ENCODE peak calls at places on chromosomes 2 and 18, in six cellular contexts. I is PC-3, W is mammary epithelial cell, B is hepatocyte, Z is HepG2, C is MM.1S. P is an unnamed sample. For H3K4me1, the result is how much of the 10 kb centered on the place peaks cover.

GRCh38 chr18:67525328-67526110 is 9.0 kb upstream of the DSEL start:
- DNase-seq in I (peak), W (peak), B (peak), Z (peak), C (no peak), P (peak)

GRCh38 chr2:88669371-88670214 is 21.9 kb upstream of the RPIA start:
- DNase-seq in I (peak), W (peak), B (peak), Z (peak), C (peak), P (peak)

GRCh38 chr2:24530796-24531195 is 39.7 kb downstream of the NCOA1 start:
- DNase-seq in I (no peak), W (no peak), B (no peak), Z (no peak), C (no peak), P (no peak)

GRCh38 chr2:228699888-228700287 is 518.4 kb upstream of the SPHKAP start:
- DNase-seq in I (peak), W (no peak), B (no peak), Z (no peak), C (no peak), P (no peak)

GRCh38 chr2:50538137-50538536 is 493.8 kb downstream of the NRXN1 start:
- DNase-seq in I (no peak), W (no peak), B (no peak), Z (no peak), C (no peak), P (no peak)

GRCh38 chr2:178230396-178230795 is 36.1 kb downstream of the OSBPL6 start:
- DNase-seq in I (no peak), W (peak), B (no peak), Z (no peak), C (no peak), P (no peak)

GRCh38 chr2:36452279-36452678 is 96.7 kb downstream of the CRIM1 start:
- DNase-seq in I (peak), W (no peak), B (no peak), Z (no peak), C (no peak), P (no peak)

GRCh38 chr2:205700331-205701132 is 18.2 kb downstream of the NRP2 start:
- DNase-seq in I (peak), W (peak), B (peak), Z (peak), C (no peak), P (no peak)

GRCh38 chr18:27763936-27764335 is 413.0 kb downstream of the CDH2 start:
- DNase-seq in I (no peak), W (no peak), B (no peak), Z (no peak), C (no peak), P (no peak)

GRCh38 chr2:85326406-85326945 is 1.3 kb downstream of the TGOLN2 start:
- DNase-seq in I (peak), W (peak), B (no peak), Z (peak), C (peak), P (peak)

GRCh38 chr2:134052173-134052572 is 201.7 kb upstream of the MGAT5 start:
- DNase-seq in I (no peak), W (no peak), B (no peak), Z (no peak), C (no peak), P (no peak)

GRCh38 chr18:66377291-66377690 is 226.6 kb downstream of the CDH19 start:
- DNase-seq in I (no peak), W (no peak), B (no peak), Z (no peak), C (no peak), P (no peak)

GRCh38 chr2:162126145-162126926 is 25.7 kb downstream of the GCG start:
- DNase-seq in I (no peak), W (no peak), B (no peak), Z (no peak), C (peak), P (no peak)

GRCh38 chr2:64825831-64826496 is 163.2 kb upstream of the SLC1A4 start:
- DNase-seq in I (peak), W (no peak), B (no peak), Z (no peak), C (no peak), P (no peak)

GRCh38 chr18:50444539-50444938 is 69.7 kb downstream of the SKA1 start:
- DNase-seq in I (no peak), W (no peak), B (no peak), Z (no peak), C (no peak), P (no peak)

GRCh38 chr2:100173907-100174525 is 31.6 kb upstream of the AFF3 start:
- DNase-seq in I (no peak), W (no peak), B (no peak), Z (no peak), C (no peak), P (no peak)

GRCh38 chr18:43572165-43572564 is 294.9 kb upstream of the SYT4 start:
- DNase-seq in I (no peak), W (no peak), B (no peak), Z (no peak), C (peak), P (no peak)

GRCh38 chr2:205733648-205734047 is 51.3 kb downstream of the NRP2 start:
- DNase-seq in I (no peak), W (no peak), B (no peak), Z (no peak), C (no peak), P (peak)

GRCh38 chr18:27005589-27005988 is 140.1 kb upstream of the AQP4 start:
- DNase-seq in I (peak), W (no peak), B (peak), Z (peak), C (peak), P (peak)

GRCh38 chr2:202032841-202033316 is 776 bp upstream of the FZD7 start:
- DNase-seq in I (peak), W (peak), B (peak), Z (no peak), C (peak), P (peak)

GRCh38 chr2:143615617-143616016 is 486.4 kb downstream of the ARHGAP15 start:
- DNase-seq in I (no peak), W (no peak), B (no peak), Z (no peak), C (no peak), P (no peak)

GRCh38 chr18:13627639-13628038 is 98.7 kb downstream of the FAM210A start:
- DNase-seq in I (no peak), W (no peak), B (no peak), Z (no peak), C (no peak), P (no peak)

GRCh38 chr2:18062892-18063291 is 184.4 kb downstream of the KCNS3 start:
- DNase-seq in I (no peak), W (no peak), B (no peak), Z (no peak), C (no peak), P (no peak)

GRCh38 chr2:74503506-74504475 is 3.7 kb downstream of the PCGF1 start:
- DNase-seq in I (no peak), W (no peak), B (no peak), Z (no peak), C (no peak), P (no peak)

GRCh38 chr2:207938415-207938814 is 86.9 kb downstream of the PLEKHM3 start:
- DNase-seq in I (no peak), W (no peak), B (no peak), Z (no peak), C (no peak), P (no peak)

GRCh38 chr2:45205985-45206384 is 196.7 kb upstream of the SIX2 start:
- DNase-seq in I (no peak), W (no peak), B (no peak), Z (no peak), C (no peak), P (no peak)

GRCh38 chr2:121907905-121908304 is 152.5 kb downstream of the TSN start:
- DNase-seq in I (no peak), W (no peak), B (no peak), Z (no peak), C (no peak), P (peak)

DNA sequence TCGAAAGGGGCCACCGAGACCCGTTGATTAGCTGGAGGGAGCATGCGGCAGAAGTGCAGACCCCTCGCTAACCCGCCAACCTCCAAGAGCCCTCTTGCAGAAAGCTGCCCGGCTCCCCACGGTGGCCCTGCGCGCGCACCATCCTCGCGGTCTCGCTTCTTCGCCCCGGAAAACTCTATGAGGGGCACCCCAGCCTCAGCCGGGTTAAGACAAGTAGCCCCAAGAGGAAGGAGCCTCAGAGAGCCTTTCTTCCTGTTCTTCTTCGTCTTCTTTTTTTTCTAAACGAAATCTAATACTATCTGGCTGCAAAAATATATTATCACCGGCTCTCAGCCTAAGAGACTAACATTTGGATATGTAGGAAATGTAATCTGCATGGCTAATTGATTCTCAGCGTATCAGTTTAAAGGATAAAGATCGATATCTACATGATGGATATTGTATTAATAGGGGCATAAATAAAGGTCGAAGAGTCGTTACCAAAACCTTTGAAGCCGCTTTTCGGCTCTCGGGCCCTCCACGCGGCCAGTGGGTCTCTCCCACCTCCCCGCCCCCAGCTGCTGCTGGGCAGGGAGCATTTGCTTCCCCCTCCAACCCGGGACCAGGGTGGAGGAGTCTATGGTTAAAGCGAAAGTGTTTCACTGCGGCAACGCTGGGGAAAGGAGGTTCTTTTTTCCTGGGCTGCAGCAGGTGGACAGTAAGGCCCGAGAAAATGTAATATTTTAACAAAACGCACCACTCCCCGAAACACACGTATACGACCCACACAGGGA is 6.1 kb upstream of the PAX3 start:
- DNase-seq in I (no peak), W (no peak), B (no peak), Z (no peak), C (peak), P (peak)
- TF ChIP-seq EZH2 in I (peak), W (peak), B (peak), Z (no peak), C (no peak), P (no peak)

DNA sequence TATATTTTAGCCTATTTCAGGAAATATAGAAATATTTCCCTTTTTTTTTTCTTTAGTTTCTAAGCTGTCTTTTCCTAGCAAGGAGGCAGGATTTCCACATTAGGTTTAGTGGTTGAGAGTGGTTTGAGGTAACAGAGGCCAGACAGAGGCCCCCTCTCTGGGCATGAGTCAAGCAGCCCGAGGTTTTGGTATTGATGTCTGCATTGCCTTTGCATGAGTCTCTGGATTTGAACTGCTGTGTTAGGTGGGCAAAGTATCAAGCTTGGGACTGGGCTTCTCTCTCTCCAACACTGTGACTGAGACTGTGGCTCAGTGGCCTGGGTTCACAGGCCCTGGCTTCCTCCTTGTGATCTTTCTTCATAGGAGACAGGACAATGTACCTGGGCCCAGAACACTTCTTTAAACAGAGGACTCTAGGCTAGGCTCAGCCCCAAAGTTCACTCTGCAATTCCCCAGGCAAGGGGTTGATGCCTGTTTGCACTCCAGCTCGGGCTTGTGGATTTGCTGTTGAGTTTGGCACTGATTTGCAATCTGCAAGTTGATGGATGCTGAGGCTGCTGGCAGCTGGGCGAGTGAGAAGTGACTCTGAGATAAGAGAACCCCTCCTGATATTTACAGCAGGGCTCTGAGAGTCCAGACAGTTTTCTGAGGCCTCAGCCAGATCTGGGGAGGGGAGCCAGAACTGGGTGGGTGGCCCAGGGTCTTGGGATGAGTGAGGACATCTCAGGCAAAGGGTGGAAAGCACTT is 271.2 kb downstream of the EN1 start:
- DNase-seq in I (no peak), W (peak), B (no peak), Z (no peak), C (no peak), P (no peak)
- H3K4me3 ChIP-seq in I (no peak), W (no peak), B (no peak), Z (no peak), C (no peak), P (no peak)

GRCh38 chr2:197236159-197236558 is 74.4 kb downstream of the ANKRD44 start:
- DNase-seq in I (no peak), W (no peak), B (no peak), Z (no peak), C (no peak), P (no peak)
- H3K4me1 ChIP-seq in I (under half), W (under half), B (under half), Z (under half), C (under half), P (under half)

DNA sequence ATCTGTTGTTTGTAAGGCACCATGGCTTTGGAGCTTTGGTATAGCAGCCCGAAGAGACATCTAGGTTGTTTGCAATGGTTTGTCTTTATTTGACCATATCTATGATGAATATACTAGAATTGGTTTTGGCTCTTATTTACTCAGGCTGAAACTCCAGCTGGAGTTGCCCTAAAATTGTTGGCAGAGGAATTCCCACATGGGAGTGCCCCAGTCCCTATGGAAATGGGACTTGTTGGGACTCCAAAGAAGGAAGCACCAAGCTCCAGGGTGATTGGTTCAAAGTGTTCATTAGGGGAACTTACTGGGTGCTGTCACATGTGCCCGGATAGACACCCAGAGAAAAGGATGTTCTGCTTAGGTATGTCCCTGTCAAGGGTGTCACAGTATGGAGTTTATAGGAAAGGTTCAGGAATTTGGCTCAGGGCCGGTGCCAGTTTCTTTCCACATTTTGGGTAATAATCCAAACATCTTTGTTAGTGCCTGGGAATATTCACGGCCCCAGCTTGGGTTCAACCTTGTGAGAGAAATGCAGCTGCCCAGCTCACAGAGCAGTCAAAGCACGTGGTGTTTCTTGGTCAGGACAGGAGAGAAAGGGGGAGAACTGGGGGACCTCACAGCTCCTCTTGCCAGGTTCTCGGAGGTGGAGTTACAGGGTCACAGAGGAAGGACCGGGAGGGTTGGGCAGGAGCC is 123.5 kb upstream of the ZSWIM2 start:
- DNase-seq in I (no peak), W (no peak), B (no peak), Z (no peak), C (no peak), P (no peak)
- TF ChIP-seq EZH2 in I (no peak), W (no peak), B (no peak), Z (no peak), C (no peak), P (no peak)

P was measured in A673.